ENCODE peak calls at places on chromosomes 7 and 10, in five cellular contexts. W is breast epithelium, J is Peyer's patch, N is body of pancreas, B is A549. M is an unnamed sample.

GRCh38 chr7:96998333-96998732 is 7.0 kb upstream of the DLX6 start:
- DNase-seq in W (no peak), J (no peak), N (no peak), B (no peak), M (no peak)

GRCh38 chr10:19518109-19518508 is 298.1 kb upstream of the PLXDC2 start:
- DNase-seq in W (no peak), J (no peak), N (no peak), B (no peak), M (no peak)

GRCh38 chr10:29104661-29105369 is 184.1 kb upstream of the LYZL1 start:
- DNase-seq in W (no peak), J (no peak), N (no peak), B (peak; percentile 25), M (peak; percentile 54)

GRCh38 chr10:76317078-76317477 is 885.7 kb downstream of the LRMDA start:
- DNase-seq in W (no peak), J (no peak), N (no peak), B (no peak), M (no peak)

GRCh38 chr10:69845574-69846251 is 44.0 kb downstream of the COL13A1 start:
- DNase-seq in W (peak; percentile 24), J (no peak), N (peak; percentile 65), B (no peak), M (no peak)

GRCh38 chr10:112475565-112476233 is 28.7 kb downstream of the VTI1A start:
- DNase-seq in W (no peak), J (no peak), N (no peak), B (no peak), M (no peak)

GRCh38 chr7:147311332-147311731 is 1194.7 kb downstream of the CNTNAP2 start:
- DNase-seq in W (no peak), J (no peak), N (no peak), B (no peak), M (no peak)

GRCh38 chr10:29248987-29249386 is 39.9 kb upstream of the LYZL1 start:
- DNase-seq in W (no peak), J (no peak), N (no peak), B (no peak), M (no peak)

GRCh38 chr10:82378146-82378545 is 503.2 kb downstream of the NRG3 start:
- DNase-seq in W (no peak), J (no peak), N (peak; percentile 82), B (no peak), M (no peak)

GRCh38 chr10:30111340-30111980 is 52.1 kb upstream of the JCAD start:
- DNase-seq in W (no peak), J (no peak), N (no peak), B (no peak), M (no peak)

GRCh38 chr10:124596914-124597676 is 135.5 kb downstream of the LHPP start:
- DNase-seq in W (no peak), J (no peak), N (no peak), B (no peak), M (no peak)

GRCh38 chr7:36147361-36147760 is 5.7 kb upstream of the EEPD1 start:
- DNase-seq in W (no peak), J (no peak), N (no peak), B (no peak), M (no peak)

GRCh38 chr10:3192856-3193635 is 20.5 kb upstream of the PITRM1 start:
- DNase-seq in W (no peak), J (peak; percentile 82), N (peak; percentile 72), B (peak; percentile 64), M (peak; percentile 86)

GRCh38 chr10:114266521-114266920 is 27.5 kb downstream of the VWA2 start:
- DNase-seq in W (peak; percentile 56), J (no peak), N (peak; percentile 88), B (no peak), M (no peak)

GRCh38 chr10:4331150-4331549 is 494.9 kb upstream of the AKR1E2 start:
- DNase-seq in W (peak; percentile 64), J (no peak), N (no peak), B (no peak), M (no peak)

GRCh38 chr7:2242541-2243482 is 786 bp downstream of the NUDT1 start:
- DNase-seq in W (no peak), J (no peak), N (no peak), B (peak; percentile 32), M (no peak)

GRCh38 chr10:118664321-118664720 is 68.9 kb upstream of the PRLHR start:
- DNase-seq in W (no peak), J (no peak), N (no peak), B (no peak), M (no peak)

GRCh38 chr7:69429817-69430501 is 168.3 kb upstream of the AUTS2 start:
- DNase-seq in W (no peak), J (peak; percentile 46), N (no peak), B (no peak), M (no peak)

GRCh38 chr10:608331-609265 is 80.9 kb downstream of the DIP2C start:
- DNase-seq in W (no peak), J (no peak), N (no peak), B (no peak), M (no peak)

GRCh38 chr7:139118803-139119485 is 9.4 kb upstream of the ZC3HAV1 start:
- DNase-seq in W (no peak), J (peak; percentile 83), N (no peak), B (no peak), M (no peak)

GRCh38 chr7:4683884-4684565 is 1.9 kb downstream of the FOXK1 start:
- DNase-seq in W (peak; percentile 35), J (peak; percentile 73), N (peak; percentile 63), B (no peak), M (no peak)
- TF ChIP-seq POLR2A in W (no peak), J (peak; percentile 26), N (no peak), B (no peak), M (no peak)

DNA sequence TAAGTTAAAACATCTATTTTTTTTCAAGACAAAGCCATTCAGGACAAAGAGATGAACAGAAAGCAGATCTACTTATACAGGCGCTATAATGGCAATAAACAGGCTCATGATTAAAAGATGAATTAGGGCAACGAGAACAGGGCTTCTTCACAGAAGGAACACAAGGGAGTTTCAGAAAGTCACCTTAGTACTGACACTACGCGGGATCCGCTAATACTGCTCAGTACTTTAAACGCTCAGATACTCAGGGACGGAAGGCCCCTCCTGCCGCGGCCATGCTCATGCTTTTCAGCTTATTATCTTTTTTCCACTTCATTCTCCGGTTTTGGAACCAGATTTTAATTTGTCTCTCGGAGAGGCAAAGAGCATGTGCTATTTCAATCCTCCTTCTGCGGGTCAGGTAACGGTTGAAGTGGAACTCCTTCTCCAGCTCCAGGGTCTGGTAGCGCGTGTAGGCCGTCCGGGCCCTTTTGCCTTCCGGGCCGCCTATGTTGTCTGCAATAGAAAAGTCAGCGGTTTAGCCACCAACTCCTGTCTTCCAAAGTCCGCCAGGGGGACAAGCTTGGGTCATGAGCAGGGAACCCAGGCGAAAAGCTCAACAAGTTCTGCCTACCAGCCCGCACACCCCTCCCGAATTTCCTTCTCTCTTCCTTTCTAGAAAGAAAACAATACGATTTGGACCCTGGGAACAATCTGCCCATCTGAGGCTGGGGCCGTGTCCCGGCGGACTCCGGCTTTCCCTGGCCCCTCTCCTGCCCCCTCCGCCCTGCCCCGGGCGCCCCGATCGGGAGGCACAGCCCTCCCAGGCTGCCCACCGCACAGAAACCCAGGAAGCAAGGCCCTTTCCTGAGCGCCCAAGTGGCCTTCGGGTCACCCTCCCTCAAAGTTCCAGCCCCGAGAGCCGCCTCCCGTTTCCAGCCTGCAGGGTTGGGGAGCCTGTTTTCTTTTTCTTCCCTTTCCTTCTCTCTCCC is 1.6 kb downstream of the HOXA5 start:
- DNase-seq in W (peak; percentile 20), J (peak; percentile 54), N (no peak), B (peak; percentile 87), M (peak; percentile 80)
- H3K4me3 ChIP-seq in W (peak overlapping the region; percentile 80), J (peak overlapping the region; percentile 75), N (no peak overlapping the region), B (peak overlapping the region; percentile 72), M (peak overlapping the region; percentile 29)

GRCh38 chr10:62048919-62049636 is 147.6 kb downstream of the ARID5B start:
- DNase-seq in W (peak; percentile 91), J (peak; percentile 90), N (peak; percentile 73), B (peak; percentile 59), M (peak; percentile 93)
- TF ChIP-seq POLR2A in W (peak; percentile 94), J (peak; percentile 69), N (peak; percentile 53), B (peak; percentile 26), M (no peak)

DNA sequence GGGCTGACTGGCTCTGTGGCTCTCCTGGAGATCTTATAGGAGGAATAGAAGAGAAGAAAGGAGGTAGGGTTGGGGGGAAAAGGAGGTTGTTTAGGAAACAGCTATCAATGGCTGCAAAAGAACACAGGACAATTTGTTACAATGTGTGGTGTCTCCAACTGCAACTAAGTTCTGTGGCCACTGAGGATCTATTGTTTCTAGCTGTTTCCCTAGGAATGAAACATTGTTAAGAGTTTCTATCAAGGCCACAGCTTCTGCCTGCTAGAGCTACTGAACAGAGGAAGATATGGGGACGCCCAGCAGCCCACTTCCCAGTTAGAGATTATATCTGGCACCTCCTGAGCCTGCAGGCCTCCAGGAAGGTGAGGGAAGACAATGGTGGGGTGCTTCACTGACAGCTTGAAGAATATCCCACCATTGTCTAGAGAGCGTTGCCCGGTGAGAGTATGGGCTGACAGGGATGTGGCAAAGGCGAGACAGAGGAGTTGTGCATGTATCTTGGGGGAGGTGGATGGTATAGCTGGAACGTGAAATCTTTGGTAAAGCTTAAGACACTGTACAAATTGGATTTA is 4.0 kb downstream of the SCD start:
- DNase-seq in W (no peak), J (no peak), N (no peak), B (no peak), M (no peak)
- H3K4me3 ChIP-seq in W (no peak overlapping the region), J (no peak overlapping the region), N (no peak overlapping the region), B (peak overlapping the region; percentile 99), M (no peak overlapping the region)

DNA sequence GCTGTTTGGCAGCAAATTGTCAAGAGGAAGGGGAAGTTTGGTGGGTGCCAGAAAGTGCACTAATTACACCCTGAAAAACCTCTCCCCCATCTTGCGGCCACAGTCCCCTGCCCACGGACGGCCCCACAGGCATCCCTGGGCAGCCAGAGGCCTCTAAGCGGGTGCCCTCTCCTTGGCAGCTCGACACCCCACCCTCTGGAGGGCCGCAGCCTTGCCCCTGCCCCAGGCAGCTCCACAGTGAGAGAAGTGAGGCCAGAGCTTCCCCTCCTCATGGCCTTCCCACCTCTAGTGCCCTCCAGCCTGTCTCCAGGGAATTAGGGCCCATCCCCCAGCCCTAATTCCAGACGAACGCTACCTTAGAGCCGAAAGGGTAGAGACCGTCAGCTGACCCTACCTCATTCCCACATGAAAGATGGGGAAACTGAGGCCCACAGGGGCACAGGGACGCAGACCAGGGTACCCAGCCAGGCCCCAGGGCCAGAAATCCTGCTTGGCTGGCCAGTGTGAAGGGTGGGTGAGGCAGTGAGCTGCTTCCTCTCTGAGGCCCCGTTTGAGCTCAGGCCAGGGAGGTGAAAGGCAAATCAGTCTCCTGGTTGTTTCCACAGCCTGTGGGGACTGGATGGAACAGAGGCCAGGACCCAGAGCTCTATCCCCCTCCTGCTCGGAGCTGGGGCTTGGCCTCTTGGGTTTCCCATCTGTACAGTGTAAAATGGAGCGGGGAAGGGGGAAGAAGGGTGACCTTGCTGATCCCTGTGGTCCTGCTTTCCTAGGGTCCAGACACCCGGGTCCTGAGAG is 10.0 kb downstream of the ZCCHC24 start:
- DNase-seq in W (no peak), J (no peak), N (no peak), B (no peak), M (no peak)
- TF ChIP-seq POLR2A in W (no peak), J (no peak), N (no peak), B (no peak), M (no peak)

GRCh38 chr10:88883443-88883799 is 3.4 kb downstream of the STAMBPL1 start:
- DNase-seq in W (no peak), J (no peak), N (no peak), B (no peak), M (no peak)

GRCh38 chr10:88880287-88881094 is 446 bp downstream of the STAMBPL1 start:
- DNase-seq in W (peak; percentile 47), J (peak; percentile 94), N (peak; percentile 76), B (peak; percentile 69), M (peak; percentile 72)

GRCh38 chr10:88881922-88882645 is 2.0 kb downstream of the STAMBPL1 start:
- DNase-seq in W (no peak), J (no peak), N (no peak), B (no peak), M (no peak)

GRCh38 chr10:88879754-88880286 is at the start of gene STAMBPL1:
- DNase-seq in W (peak; percentile 20), J (peak; percentile 90), N (no peak), B (peak; percentile 56), M (peak; percentile 92)

GRCh38 chr10:88881335-88881734 is 1.3 kb downstream of the STAMBPL1 start:
- DNase-seq in W (no peak), J (no peak), N (no peak), B (no peak), M (no peak)
- H3K4me3 ChIP-seq in W (peak overlapping the region; percentile 95), J (peak overlapping the region; percentile 93), N (no peak overlapping the region), B (peak overlapping the region; percentile 49), M (peak overlapping the region; percentile 75)